ENCODE peak calls at places on chromosomes 4 and X, in five cellular contexts. Y is K562, K is HepG2, W is H1, L is GM12878. E is an unnamed sample.

GRCh38 chr4:90215286-90215685 is 88.1 kb downstream of the CCSER1 start:
- DNase-seq in Y (no peak), K (peak; percentile 2), W (no peak), L (peak; percentile 5), E (no peak)

GRCh38 chrX:153063315-153063714 is 7.0 kb downstream of the PNMA3 start:
- DNase-seq in Y (no peak), K (peak; percentile 79), W (no peak), L (no peak), E (no peak)

GRCh38 chr4:98519268-98519993 is 139.0 kb downstream of the TSPAN5 start:
- DNase-seq in Y (no peak), K (peak; percentile 61), W (no peak), L (no peak), E (no peak)

GRCh38 chr4:180234730-180235129 is 2008.5 kb upstream of the TENM3 start:
- DNase-seq in Y (no peak), K (no peak), W (no peak), L (no peak), E (peak; percentile 26)

GRCh38 chr4:54097152-54097551 is 2.8 kb upstream of the GSX2 start:
- DNase-seq in Y (no peak), K (no peak), W (no peak), L (no peak), E (no peak)

GRCh38 chrX:37348237-37349130 is 680 bp upstream of the PRRG1 start:
- DNase-seq in Y (no peak), K (no peak), W (no peak), L (no peak), E (no peak)

GRCh38 chr4:42460043-42460442 is 62.8 kb downstream of the SHISA3 start:
- DNase-seq in Y (no peak), K (peak; percentile 2), W (no peak), L (peak; percentile 39), E (no peak)

GRCh38 chrX:145552643-145553042 is 265.0 kb upstream of the SLITRK2 start:
- DNase-seq in Y (no peak), K (no peak), W (no peak), L (no peak), E (peak; percentile 2)

GRCh38 chr4:16264798-16265197 is 38.5 kb upstream of the TAPT1 start:
- DNase-seq in Y (peak; percentile 34), K (peak; percentile 36), W (no peak), L (peak; percentile 5), E (peak; percentile 65)

GRCh38 chr4:169231647-169232262 is 39.0 kb downstream of the SH3RF1 start:
- DNase-seq in Y (no peak), K (no peak), W (no peak), L (no peak), E (no peak)
- TF ChIP-seq POLR2AphosphoS5 in Y (no peak), K (no peak), W (no peak), L (no peak), E (no peak)

DNA sequence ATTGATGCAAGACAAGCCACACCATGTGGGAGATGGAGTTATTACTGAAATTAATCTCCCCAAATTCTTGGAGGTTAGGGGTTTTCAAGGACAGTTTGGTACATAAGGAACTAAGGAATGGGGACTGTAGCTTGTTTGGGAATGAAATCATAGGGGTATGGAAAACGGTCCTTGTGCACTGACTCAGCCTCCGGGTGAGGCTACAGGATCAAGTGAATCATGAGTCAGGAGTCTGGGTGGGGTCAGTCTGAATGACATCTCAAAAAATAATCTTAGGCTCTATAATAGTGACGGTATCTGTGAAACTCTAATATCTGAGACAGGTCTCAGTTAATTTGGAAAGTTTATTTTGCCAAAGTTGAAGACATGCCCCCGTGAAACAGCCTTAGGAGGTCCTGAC is 128.5 kb upstream of the CYSLTR1 start:
- DNase-seq in Y (no peak), K (no peak), W (no peak), L (no peak), E (no peak)
- TF ChIP-seq CREB1 in Y (no peak), K (no peak), W (no peak), L (no peak), E (no peak)

GRCh38 chr4:149005191-149005590 is 563.0 kb upstream of the NR3C2 start:
- DNase-seq in Y (no peak), K (no peak), W (no peak), L (no peak), E (no peak)
- H3K27ac ChIP-seq in Y (no peak overlapping the region), K (no peak overlapping the region), W (no peak overlapping the region), L (no peak overlapping the region), E (no peak overlapping the region)

DNA sequence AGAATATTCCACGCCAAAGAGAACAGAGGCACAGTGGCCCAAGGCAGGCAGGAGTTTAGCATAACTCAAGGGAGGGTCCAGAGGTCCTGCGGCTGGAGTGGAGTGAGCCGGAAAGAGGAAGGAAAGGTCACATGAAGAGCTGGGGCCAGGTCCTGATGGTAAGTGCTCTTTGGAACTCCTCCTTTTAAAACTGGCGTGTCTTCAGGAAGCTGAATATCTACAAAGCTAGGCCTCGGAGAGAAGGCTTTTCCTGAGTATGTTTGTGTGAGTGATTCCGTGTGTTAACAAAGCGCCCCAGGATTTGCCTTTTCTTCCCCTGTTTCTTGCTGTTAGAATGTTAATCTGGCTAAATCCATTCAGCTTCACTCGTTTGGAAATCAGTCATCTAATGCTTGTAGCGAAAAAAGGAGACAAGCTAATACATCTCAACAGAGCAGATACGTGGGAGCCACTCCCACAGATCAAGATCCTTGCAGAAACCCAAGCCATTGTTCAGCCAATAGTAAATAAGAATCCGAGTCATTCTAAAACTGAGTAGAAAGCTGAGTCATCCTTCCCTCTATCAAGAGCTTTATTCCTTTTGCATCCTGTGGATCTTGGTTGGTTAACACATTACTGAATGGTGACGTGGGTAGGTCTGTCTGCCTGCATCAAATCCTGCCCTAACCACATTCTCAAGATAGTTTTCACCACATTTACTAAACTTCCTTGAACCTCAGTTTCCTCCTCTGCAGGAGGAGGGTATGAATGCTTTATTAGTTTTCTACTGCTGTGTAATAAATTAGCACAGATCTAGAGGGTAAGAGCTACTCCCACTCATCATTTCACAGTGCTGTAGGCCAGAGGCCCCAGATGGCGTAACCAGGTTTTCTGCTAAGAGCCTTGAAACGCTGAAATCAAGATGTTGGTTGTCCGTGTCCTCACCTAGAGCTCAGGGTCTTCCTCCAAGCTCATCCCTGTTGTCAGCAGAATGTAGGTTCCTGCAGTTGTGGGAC is 43.2 kb upstream of the RBM47 start:
- DNase-seq in Y (peak; percentile 37), K (peak; percentile 57), W (peak; percentile 17), L (peak; percentile 98), E (peak; percentile 69)
- TF ChIP-seq POLR2AphosphoS5 in Y (no peak), K (no peak), W (no peak), L (peak; percentile 67), E (no peak)

GRCh38 chr4:40553995-40554394 is 75.7 kb downstream of the RBM47 start:
- DNase-seq in Y (peak; percentile 12), K (no peak), W (no peak), L (no peak), E (no peak)

GRCh38 chr4:40547446-40548132 is 82.1 kb downstream of the RBM47 start:
- DNase-seq in Y (no peak), K (no peak), W (no peak), L (no peak), E (no peak)

GRCh38 chr4:40552536-40552935 is 77.1 kb downstream of the RBM47 start:
- DNase-seq in Y (no peak), K (no peak), W (no peak), L (no peak), E (peak; percentile 58)

GRCh38 chr4:40548256-40548655 is 81.4 kb downstream of the RBM47 start:
- DNase-seq in Y (no peak), K (no peak), W (no peak), L (no peak), E (no peak)

DNA sequence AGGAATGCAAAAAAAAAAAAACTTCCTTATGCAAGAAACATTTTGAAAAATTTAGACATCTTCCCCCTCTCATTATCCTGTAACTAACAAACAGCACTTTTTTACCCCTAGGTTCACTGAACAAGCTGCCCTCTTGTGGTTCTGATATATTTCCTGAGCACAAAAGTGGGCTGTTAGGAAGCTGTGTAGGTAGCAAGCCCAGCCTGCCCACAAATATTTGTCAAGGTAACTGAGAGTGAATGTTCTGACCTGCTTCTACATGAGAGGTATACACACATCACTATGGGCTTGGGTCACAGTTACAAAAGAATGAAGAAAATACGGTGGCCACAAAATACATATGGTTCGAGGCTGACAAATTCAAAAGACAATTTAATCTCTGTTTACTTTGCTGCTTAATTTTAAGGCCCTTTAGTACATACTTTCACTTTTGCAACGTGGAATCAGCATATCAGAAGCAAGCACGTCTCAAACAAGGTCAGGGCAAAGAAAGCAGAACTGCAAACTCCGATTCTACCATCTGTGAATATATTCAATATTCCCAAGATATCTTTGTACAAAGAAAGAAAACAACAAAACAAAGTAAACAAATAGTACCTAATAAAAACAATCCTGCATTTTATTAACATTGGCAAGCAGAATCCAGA is 78.6 kb downstream of the RBM47 start:
- DNase-seq in Y (peak; percentile 44), K (peak; percentile 54), W (no peak), L (peak; percentile 76), E (peak; percentile 55)
- TF ChIP-seq CREB1 in Y (no peak), K (no peak), W (no peak), L (peak; percentile 11), E (no peak)

GRCh38 chr4:168811793-168812651 is 198.0 kb downstream of the CBR4 start:
- DNase-seq in Y (no peak), K (no peak), W (no peak), L (no peak), E (no peak)
- H3K27ac ChIP-seq in Y (no peak overlapping the region), K (no peak overlapping the region), W (no peak overlapping the region), L (no peak overlapping the region), E (no peak overlapping the region)

DNA sequence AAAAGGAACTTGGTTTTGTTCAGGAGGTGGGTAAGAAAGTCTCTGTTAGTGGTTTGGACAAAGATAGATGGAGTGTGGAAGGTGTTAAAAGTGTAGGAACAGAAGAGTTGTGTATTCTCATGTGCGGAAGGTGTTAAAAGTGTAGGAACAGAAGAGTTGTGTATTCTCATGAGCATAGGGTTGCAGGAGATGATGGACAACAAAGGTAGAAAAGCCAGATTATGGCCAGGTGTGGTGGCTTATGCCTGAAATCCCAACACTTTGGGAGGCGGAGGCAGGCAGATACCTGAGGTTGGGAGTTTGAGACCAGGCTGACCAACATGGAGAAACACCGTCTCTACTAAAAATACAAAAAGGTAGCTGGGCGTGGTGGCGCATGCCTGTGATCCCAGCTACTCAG is 2.5 kb downstream of the RPL34 start:
- DNase-seq in Y (no peak), K (no peak), W (no peak), L (no peak), E (no peak)
- TF ChIP-seq POLR2AphosphoS5 in Y (no peak), K (no peak), W (peak; percentile 45), L (no peak), E (no peak)

GRCh38 chrX:50107470-50107869 is 93.3 kb downstream of the AKAP4 start:
- DNase-seq in Y (no peak), K (no peak), W (no peak), L (no peak), E (no peak)
- TF ChIP-seq CREB1 in Y (no peak), K (no peak), W (no peak), L (no peak), E (no peak)

E was measured in GM23338.